ENCODE peak calls at places on chromosome 17, in five cellular contexts. X is prostate gland, H is WTC11, F is omental fat pad, Y is thoracic aorta. D is an unnamed sample.

GRCh38 chr17:33272438-33272837 is 20.7 kb downstream of the ASIC2 start:
- DNase-seq in X (no peak), H (no peak), F (no peak), Y (no peak), D (no peak)

GRCh38 chr17:71118039-71118438 is 948.7 kb downstream of the KCNJ2 start:
- DNase-seq in X (no peak), H (no peak), F (no peak), Y (no peak), D (no peak)

GRCh38 chr17:74094651-74095050 is 108.8 kb upstream of the RPL38 start:
- DNase-seq in X (no peak), H (no peak), F (no peak), Y (no peak), D (no peak)

GRCh38 chr17:71361691-71362450 is 758.9 kb upstream of the SOX9 start:
- DNase-seq in X (no peak), H (no peak), F (no peak), Y (no peak), D (no peak)

GRCh38 chr17:40818733-40819527 is 3.5 kb downstream of the KRT10 start:
- DNase-seq in X (peak), H (peak), F (peak), Y (peak), D (peak)

GRCh38 chr17:63998721-63999679 is 849 bp downstream of the PRR29 start:
- DNase-seq in X (no peak), H (no peak), F (peak), Y (no peak), D (no peak)

GRCh38 chr17:62816282-62816839 is 8.2 kb upstream of the MARCHF10 start:
- DNase-seq in X (no peak), H (no peak), F (no peak), Y (no peak), D (no peak)

GRCh38 chr17:78132086-78132676 is 1.6 kb downstream of the TMC8 start:
- DNase-seq in X (peak), H (peak), F (no peak), Y (no peak), D (no peak)

GRCh38 chr17:79622201-79622601 is 11.3 kb upstream of the RBFOX3 start:
- DNase-seq in X (no peak), H (peak), F (no peak), Y (no peak), D (peak)

GRCh38 chr17:82114872-82115271 is 16.8 kb upstream of the FASN start:
- DNase-seq in X (no peak), H (no peak), F (no peak), Y (no peak), D (no peak)

GRCh38 chr17:66789961-66790421 is 44.9 kb upstream of the CACNG5 start:
- DNase-seq in X (no peak), H (no peak), F (no peak), Y (no peak), D (no peak)

GRCh38 chr17:82933006-82933310 is 93.1 kb upstream of the ZNF750 start:
- DNase-seq in X (no peak), H (peak), F (no peak), Y (no peak), D (peak)

GRCh38 chr17:41957869-41958231 is 8.7 kb upstream of the CNP start:
- DNase-seq in X (no peak), H (no peak), F (no peak), Y (no peak), D (no peak)

GRCh38 chr17:65134035-65134434 is 3.1 kb upstream of the RGS9 start:
- DNase-seq in X (no peak), H (no peak), F (no peak), Y (no peak), D (no peak)

GRCh38 chr17:82402865-82403264 is 15.3 kb upstream of the HEXD start:
- DNase-seq in X (no peak), H (no peak), F (no peak), Y (no peak), D (no peak)

GRCh38 chr17:41406205-41406604 is 8.8 kb upstream of the KRT31 start:
- DNase-seq in X (no peak), H (no peak), F (no peak), Y (no peak), D (no peak)

GRCh38 chr17:65181237-65182061 is 44.3 kb downstream of the RGS9 start:
- DNase-seq in X (no peak), H (no peak), F (no peak), Y (no peak), D (no peak)

GRCh38 chr17:57408064-57408811 is 151.9 kb downstream of the MSI2 start:
- DNase-seq in X (peak), H (peak), F (no peak), Y (no peak), D (no peak)

GRCh38 chr17:19248923-19249574 is 11.9 kb downstream of the EPN2 start:
- DNase-seq in X (peak), H (no peak), F (no peak), Y (no peak), D (no peak)

DNA sequence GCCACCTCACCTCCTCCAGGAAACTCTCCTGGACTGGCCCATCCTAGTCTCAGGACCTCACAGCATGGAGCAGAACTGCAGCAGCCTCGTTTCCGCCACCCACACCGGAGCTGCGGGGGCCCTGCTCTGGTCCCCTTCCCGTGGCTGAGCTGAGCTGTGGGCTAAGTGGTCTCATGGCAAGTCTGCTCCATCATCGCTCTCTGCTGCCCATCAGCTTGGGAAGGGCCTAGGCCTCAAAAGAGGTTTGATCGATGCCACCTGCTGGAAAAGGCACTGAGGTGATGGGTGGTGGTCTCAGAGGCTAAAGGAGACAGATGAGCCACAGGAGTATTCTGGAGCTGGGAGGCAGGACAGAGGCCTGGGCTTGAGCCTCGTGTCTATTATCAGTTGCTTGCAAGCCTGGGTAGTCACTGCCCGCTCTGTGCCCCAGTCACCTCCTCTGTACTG is 1.8 kb downstream of the ITGAE start:
- DNase-seq in X (no peak), H (no peak), F (no peak), Y (no peak), D (no peak)
- TF ChIP-seq CTCF in X (no peak), H (no peak), F (no peak), Y (no peak), D (no peak)

DNA sequence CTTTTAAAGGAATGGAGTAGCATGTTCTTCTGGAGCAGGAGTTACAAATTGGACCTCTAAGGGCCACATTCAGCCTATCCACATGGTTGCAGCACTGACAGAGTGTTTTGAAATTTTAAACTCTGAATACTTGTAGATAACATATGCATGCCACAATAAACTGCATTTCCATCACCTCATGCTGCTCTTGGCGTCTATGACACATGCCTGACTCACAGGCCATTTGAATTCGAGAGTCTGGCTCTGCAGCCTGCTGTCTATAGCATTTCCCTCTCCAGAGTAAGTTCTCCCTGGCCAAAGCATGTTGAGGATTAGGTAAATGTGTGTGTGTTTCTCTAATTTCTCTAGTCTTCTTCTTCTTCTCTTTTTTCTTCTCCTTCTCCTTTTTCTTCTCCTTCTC is 28.7 kb upstream of the MYOCD start:
- DNase-seq in X (no peak), H (no peak), F (no peak), Y (peak), D (no peak)
- TF ChIP-seq CTCF in X (no peak), H (no peak), F (no peak), Y (no peak), D (no peak)

GRCh38 chr17:44170499-44171201 is at the start of gene ASB16:
- DNase-seq in X (peak), H (peak), F (no peak), Y (no peak), D (no peak)

GRCh38 chr17:44174427-44174826 is 3.9 kb downstream of the ASB16 start:
- DNase-seq in X (no peak), H (no peak), F (no peak), Y (no peak), D (no peak)

GRCh38 chr17:44170135-44170498 is 387 bp upstream of the ASB16 start:
- DNase-seq in X (no peak), H (no peak), F (no peak), Y (no peak), D (no peak)

GRCh38 chr17:44176257-44176656 is 5.8 kb downstream of the ASB16 start:
- DNase-seq in X (no peak), H (no peak), F (no peak), Y (no peak), D (no peak)

GRCh38 chr17:44171931-44172455 is 1.5 kb downstream of the ASB16 start:
- DNase-seq in X (no peak), H (no peak), F (no peak), Y (no peak), D (no peak)
- TF ChIP-seq CTCF in X (no peak), H (no peak), F (no peak), Y (no peak), D (no peak)

GRCh38 chr17:7697828-7698588 is 7.0 kb upstream of the EFNB3 start:
- DNase-seq in X (no peak), H (no peak), F (no peak), Y (no peak), D (no peak)
- TF ChIP-seq CTCF in X (no peak), H (no peak), F (no peak), Y (no peak), D (no peak)

DNA sequence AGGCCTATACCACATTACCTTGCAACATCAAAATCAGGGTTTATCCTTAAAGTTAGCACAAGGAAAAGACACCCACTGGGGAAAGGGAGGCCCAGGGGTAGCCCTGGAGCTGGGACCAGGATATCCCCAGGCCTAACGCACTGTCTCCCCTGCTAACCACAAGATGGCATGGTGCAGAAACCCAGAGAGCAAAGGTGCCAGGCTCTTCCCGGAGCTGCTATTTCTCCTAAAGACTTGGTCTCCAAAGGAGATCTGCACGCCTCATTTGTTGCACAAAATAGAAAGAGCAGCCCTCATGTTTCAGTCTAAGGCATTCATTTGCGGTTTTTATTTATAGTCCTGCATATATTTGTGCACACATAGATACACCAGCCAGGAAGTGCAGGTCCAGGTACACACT is 408.6 kb downstream of the SOX9 start:
- DNase-seq in X (no peak), H (no peak), F (no peak), Y (no peak), D (no peak)
- TF ChIP-seq CTCF in X (no peak), H (no peak), F (no peak), Y (no peak), D (peak)

DNA sequence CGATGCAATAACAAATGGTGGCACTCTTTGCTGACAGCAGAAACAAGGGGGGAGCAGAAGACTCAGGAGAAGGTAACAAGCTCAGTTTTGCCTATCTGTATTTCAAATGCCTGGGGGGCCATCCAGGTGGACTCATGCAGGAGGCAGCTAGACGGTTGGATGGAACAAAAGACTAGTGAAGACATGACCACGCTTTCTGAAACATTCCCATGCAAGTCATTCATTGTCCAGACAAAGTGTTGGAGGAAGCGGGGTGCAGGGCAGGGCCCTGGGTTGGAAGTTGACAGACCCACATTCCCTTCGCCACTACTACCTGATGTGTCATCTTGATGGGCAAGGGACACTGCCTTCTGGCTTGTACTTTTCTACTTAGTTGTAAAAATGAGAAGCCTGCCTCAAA is 29.8 kb upstream of the CRYBA1 start:
- DNase-seq in X (no peak), H (no peak), F (no peak), Y (no peak), D (no peak)
- TF ChIP-seq CTCF in X (no peak), H (no peak), F (no peak), Y (no peak), D (no peak)

DNA sequence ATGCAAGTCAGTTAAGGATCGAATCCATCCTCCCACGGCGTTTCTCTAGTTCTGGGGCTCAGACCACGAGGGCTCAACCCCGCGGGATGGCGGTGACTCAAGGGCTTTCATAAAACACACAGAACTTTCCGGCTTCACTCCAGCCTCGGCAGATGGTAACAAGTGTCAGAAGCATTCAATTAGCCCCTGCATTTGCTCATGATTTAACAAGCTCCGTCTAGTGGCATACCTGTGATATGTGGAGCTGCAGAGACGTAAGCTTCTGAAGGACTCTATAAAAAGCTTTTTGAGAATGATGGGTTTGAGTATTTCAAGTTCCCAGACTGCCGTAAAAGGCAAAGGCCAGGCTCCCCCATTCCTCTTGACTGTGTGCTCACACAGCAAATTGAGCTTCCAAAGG is 91.3 kb upstream of the SEC14L1 start:
- DNase-seq in X (no peak), H (no peak), F (no peak), Y (no peak), D (no peak)
- TF ChIP-seq CTCF in X (no peak), H (no peak), F (no peak), Y (no peak), D (no peak)

GRCh38 chr17:48830840-48831548 is at the start of gene CALCOCO2:
- DNase-seq in X (peak), H (peak), F (peak), Y (peak), D (peak)
- TF ChIP-seq CTCF in X (no peak), H (no peak), F (no peak), Y (peak), D (no peak)